ENCODE peak calls at places on chromosomes 11 and 22, in ten cellular contexts. C is Karpas-422; R is mucosa of gallbladder; U is naive thymus-derived CD8-positive, alpha-beta T cell; M is stimulated activated CD4-positive, alpha-beta T cell treated with anti-CD3 and anti-CD28 coated beads, TNF-alpha, amount 100 ng/mL, for 24 hours; W is NCI-H748 treated with DMSO at 0.1 percent for 48 hours; Q is EL; I is AG10803; J is MCF 10A; S is Calu3. Y is an unnamed sample.

GRCh38 chr11:66841861-66842260 is 1.4 kb upstream of the RCE1 start:
- DNase-seq in C (peak), R (no peak), U (no peak), M (no peak), W (no peak), Q (no peak), I (no peak), J (no peak), S (no peak), Y (no peak)

GRCh38 chr11:58530236-58530635 is 22.3 kb upstream of the OR5B21 start:
- DNase-seq in C (no peak), R (no peak), U (peak), M (no peak), W (no peak), Q (no peak), I (no peak), J (no peak), S (no peak), Y (no peak)

GRCh38 chr22:16969508-16970327 is 38.3 kb downstream of the GAB4 start:
- DNase-seq in C (no peak), R (no peak), U (no peak), M (no peak), W (no peak), Q (no peak), I (no peak), J (no peak), S (no peak), Y (no peak)

GRCh38 chr11:94583213-94583884 is 16.2 kb downstream of the PIWIL4 start:
- DNase-seq in C (no peak), R (no peak), U (no peak), M (no peak), W (no peak), Q (no peak), I (no peak), J (peak), S (no peak), Y (no peak)

GRCh38 chr11:22707119-22707899 is 40.9 kb downstream of the GAS2 start:
- DNase-seq in C (no peak), R (no peak), U (no peak), M (no peak), W (no peak), Q (no peak), I (no peak), J (no peak), S (no peak), Y (no peak)

GRCh38 chr22:35552186-35552842 is 11.7 kb downstream of the RASD2 start:
- DNase-seq in C (peak), R (no peak), U (peak), M (peak), W (no peak), Q (peak), I (no peak), J (no peak), S (peak), Y (peak)

GRCh38 chr22:45045219-45045618 is 35.4 kb upstream of the PHF21B start:
- DNase-seq in C (no peak), R (no peak), U (no peak), M (no peak), W (no peak), Q (no peak), I (no peak), J (no peak), S (no peak), Y (no peak)

GRCh38 chr11:29343465-29344333 is 673.1 kb downstream of the KCNA4 start:
- DNase-seq in C (peak), R (peak), U (no peak), M (no peak), W (peak), Q (peak), I (peak), J (peak), S (peak), Y (peak)

GRCh38 chr11:297666-298405 is 1.5 kb downstream of the IFITM5 start:
- DNase-seq in C (no peak), R (peak), U (peak), M (no peak), W (no peak), Q (no peak), I (peak), J (no peak), S (no peak), Y (peak)

GRCh38 chr11:62726156-62727006 is 876 bp downstream of the HNRNPUL2 start:
- DNase-seq in C (no peak), R (no peak), U (no peak), M (no peak), W (no peak), Q (no peak), I (no peak), J (no peak), S (no peak), Y (no peak)

GRCh38 chr22:35684270-35684700 is 33.4 kb upstream of the APOL5 start:
- DNase-seq in C (peak), R (peak), U (no peak), M (no peak), W (no peak), Q (peak), I (peak), J (peak), S (peak), Y (peak)

GRCh38 chr11:8328848-8329330 is 65.2 kb upstream of the LMO1 start:
- DNase-seq in C (peak), R (peak), U (peak), M (peak), W (peak), Q (peak), I (peak), J (peak), S (peak), Y (peak)

GRCh38 chr11:128575956-128576340 is 11.4 kb downstream of the ETS1 start:
- DNase-seq in C (no peak), R (no peak), U (no peak), M (no peak), W (no peak), Q (peak), I (peak), J (no peak), S (no peak), Y (peak)

GRCh38 chr22:37019309-37020191 is at the start of the genes MPST and TST:
- DNase-seq in C (peak), R (peak), U (no peak), M (no peak), W (no peak), Q (peak), I (peak), J (peak), S (peak), Y (peak)

GRCh38 chr22:49073873-49074417 is 753.7 kb downstream of the BRD1 start:
- DNase-seq in C (no peak), R (no peak), U (no peak), M (no peak), W (no peak), Q (no peak), I (no peak), J (no peak), S (no peak), Y (no peak)

GRCh38 chr22:37416806-37417205 is 10.5 kb downstream of the ELFN2 start:
- DNase-seq in C (no peak), R (no peak), U (peak), M (no peak), W (no peak), Q (no peak), I (no peak), J (no peak), S (no peak), Y (no peak)

GRCh38 chr11:96155627-96156378 is 187.2 kb downstream of the MAML2 start:
- DNase-seq in C (no peak), R (peak), U (no peak), M (no peak), W (no peak), Q (peak), I (peak), J (peak), S (peak), Y (peak)

GRCh38 chr22:41256254-41256897 is 15.6 kb upstream of the CHADL start:
- DNase-seq in C (no peak), R (no peak), U (no peak), M (no peak), W (no peak), Q (peak), I (peak), J (peak), S (no peak), Y (peak)

GRCh38 chr11:109422755-109423113 is 744 bp downstream of the C11orf87 start:
- DNase-seq in C (no peak), R (no peak), U (no peak), M (no peak), W (no peak), Q (no peak), I (peak), J (no peak), S (no peak), Y (peak)

GRCh38 chr22:50012201-50013181 is at the start of gene IL17REL:
- DNase-seq in C (no peak), R (no peak), U (no peak), M (no peak), W (no peak), Q (peak), I (peak), J (no peak), S (peak), Y (peak)

GRCh38 chr22:18157714-18158028 is 7.7 kb downstream of the USP18 start:
- DNase-seq in C (no peak), R (no peak), U (no peak), M (no peak), W (no peak), Q (no peak), I (no peak), J (no peak), S (no peak), Y (no peak)

Y was measured in AG20443.